ENCODE peak calls at places on chromosomes 2 and 18, in eight cellular contexts. H, M, Z, L, B, X, F and J are unnamed samples.

GRCh38 chr2:143808166-143808565 is 678.9 kb downstream of the ARHGAP15 start:
- DNase-seq in L (peak), B (no peak), F (no peak), Z (no peak), X (no peak), M (no peak), H (no peak), J (no peak)

GRCh38 chr2:168530980-168531379 is 74.9 kb downstream of the CERS6 start:
- DNase-seq in X (no peak), M (no peak), F (no peak), Z (no peak), H (no peak), B (no peak), L (peak), J (no peak)

GRCh38 chr18:50750546-50750945 is 69.3 kb downstream of the MRO start:
- DNase-seq in Z (no peak), X (no peak), B (no peak), H (no peak), F (no peak), M (no peak), L (no peak), J (no peak)

GRCh38 chr18:48199399-48199798 is 209.8 kb downstream of the ZBTB7C start:
- DNase-seq in X (no peak), L (no peak), Z (no peak), H (no peak), B (no peak), M (no peak), F (no peak), J (no peak)

GRCh38 chr18:34976899-34977786 is 64.1 kb upstream of the MAPRE2 start:
- DNase-seq in L (peak), F (peak), Z (peak), X (peak), M (no peak), H (peak), B (peak), J (peak)

GRCh38 chr2:232406556-232407310 is at the start of gene ALPG:
- DNase-seq in H (peak), M (no peak), F (peak), Z (no peak), X (peak), B (no peak), L (no peak), J (no peak)

GRCh38 chr18:31857516-31858106 is 85.3 kb downstream of the TRAPPC8 start:
- DNase-seq in Z (no peak), H (no peak), X (no peak), L (no peak), F (no peak), M (no peak), B (no peak), J (no peak)

GRCh38 chr2:65514555-65515195 is 82.3 kb upstream of the SPRED2 start:
- DNase-seq in X (no peak), F (no peak), Z (peak), H (no peak), L (peak), B (no peak), M (no peak), J (no peak)

GRCh38 chr18:43751835-43752234 is 474.5 kb upstream of the SYT4 start:
- DNase-seq in L (no peak), F (no peak), X (no peak), B (no peak), M (no peak), Z (no peak), H (no peak), J (no peak)

GRCh38 chr2:122525341-122525740 is 769.9 kb downstream of the TSN start:
- DNase-seq in H (no peak), F (no peak), B (no peak), M (no peak), Z (no peak), X (no peak), L (no peak), J (no peak)

GRCh38 chr2:225615514-225615913 is 216.0 kb downstream of the NYAP2 start:
- DNase-seq in F (no peak), H (no peak), Z (no peak), M (no peak), B (no peak), X (no peak), L (no peak), J (no peak)

GRCh38 chr2:109222825-109223471 is 93.9 kb downstream of the SH3RF3 start:
- DNase-seq in Z (no peak), X (no peak), M (no peak), F (peak), H (no peak), L (no peak), B (no peak), J (no peak)

GRCh38 chr18:9022397-9023170 is 79.9 kb upstream of the NDUFV2 start:
- DNase-seq in H (no peak), Z (no peak), B (no peak), L (no peak), F (no peak), M (no peak), X (peak), J (no peak)

GRCh38 chr18:76256897-76257500 is 238.0 kb downstream of the ZNF516 start:
- DNase-seq in M (peak), F (peak), L (peak), B (no peak), X (no peak), H (no peak), Z (no peak), J (no peak)

GRCh38 chr2:53752385-53752784 is 15.2 kb upstream of the CHAC2 start:
- DNase-seq in F (no peak), Z (no peak), B (no peak), H (no peak), X (no peak), M (no peak), L (no peak), J (no peak)

GRCh38 chr18:44708451-44709083 is 27.9 kb downstream of the SETBP1 start:
- DNase-seq in M (no peak), Z (no peak), B (no peak), L (peak), H (no peak), X (no peak), F (no peak), J (no peak)

GRCh38 chr2:152647417-152648010 is 69.7 kb downstream of the PRPF40A start:
- DNase-seq in M (peak), B (peak), L (peak), F (peak), X (no peak), H (peak), Z (no peak), J (no peak)

GRCh38 chr2:71940695-71941094 is 207.0 kb downstream of the CYP26B1 start:
- DNase-seq in Z (no peak), H (no peak), X (no peak), B (no peak), F (no peak), L (no peak), M (no peak), J (no peak)

GRCh38 chr2:59288771-59289170 is 1047.6 kb upstream of the FANCL start:
- DNase-seq in L (no peak), H (no peak), M (no peak), B (no peak), X (no peak), Z (no peak), F (no peak), J (no peak)

GRCh38 chr2:240463866-240464481 is 28.5 kb downstream of the GPC1 start:
- DNase-seq in F (no peak), M (no peak), Z (no peak), X (no peak), H (no peak), L (no peak), B (peak), J (no peak)

GRCh38 chr2:43276962-43277383 is 50.6 kb upstream of the ZFP36L2 start:
- DNase-seq in H (peak), X (no peak), F (no peak), B (no peak), Z (no peak), M (no peak), L (no peak), J (no peak)

GRCh38 chr18:48931680-48932461 is 18.9 kb downstream of the SMAD7 start:
- DNase-seq in Z (peak), H (no peak), M (no peak), F (no peak), L (no peak), X (no peak), B (no peak), J (no peak)

GRCh38 chr18:55878224-55878623 is 290.2 kb upstream of the TCF4 start:
- DNase-seq in L (peak), F (no peak), Z (no peak), X (no peak), H (no peak), M (no peak), B (no peak), J (no peak)

GRCh38 chr18:30113454-30113853 is 929.1 kb downstream of the DSC3 start:
- DNase-seq in Z (no peak), F (no peak), L (no peak), B (no peak), H (no peak), M (no peak), X (no peak), J (no peak)

GRCh38 chr2:162333968-162334367 is 10.0 kb upstream of the GCA start:
- DNase-seq in X (no peak), L (peak), Z (no peak), F (peak), M (no peak), H (no peak), B (no peak), J (no peak)
- TF ChIP-seq CTCF in X (no peak), L (peak), Z (peak), F (peak), M (peak), H (peak), B (peak), J (peak)

DNA sequence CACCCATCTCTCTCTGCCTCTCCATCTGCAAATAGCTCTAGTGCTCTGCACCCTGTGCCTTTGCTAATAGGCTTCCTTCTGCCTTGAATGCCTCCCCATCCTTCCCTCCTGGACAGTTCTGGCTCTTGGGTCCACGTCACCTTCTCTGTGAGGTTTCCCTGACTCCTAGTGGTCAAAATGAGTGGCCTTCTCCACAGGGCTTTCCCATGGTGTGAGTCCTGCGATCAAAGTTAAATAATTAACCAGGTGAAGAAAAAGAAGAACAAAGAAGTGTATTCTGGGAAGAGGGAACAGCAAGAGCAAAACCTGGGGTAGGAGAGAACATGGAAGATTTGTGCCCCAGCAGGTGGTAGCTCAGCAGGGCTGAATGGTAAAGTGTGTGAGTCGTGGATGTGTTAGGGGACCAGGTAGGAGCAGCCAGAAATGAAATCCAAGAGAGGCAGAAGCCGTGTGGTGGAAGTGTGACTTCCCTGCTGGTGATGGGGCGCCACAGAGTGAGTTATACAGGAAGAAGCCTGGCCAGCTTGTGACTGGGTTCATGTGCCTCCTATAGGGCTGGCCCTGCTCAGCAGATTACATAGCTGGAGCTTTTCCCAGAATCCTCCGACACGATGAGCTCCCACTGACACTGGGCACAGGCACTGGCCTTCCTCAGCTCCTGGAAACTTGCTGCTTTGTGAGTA is 93.8 kb upstream of the LDAH start:
- DNase-seq in X (no peak), F (peak), Z (no peak), B (no peak), M (peak), H (no peak), L (peak), J (no peak)
- TF ChIP-seq CTCF in X (no peak), F (peak), Z (no peak), B (no peak), M (peak), H (peak), L (peak), J (peak)

GRCh38 chr2:111668741-111669140 is 215.3 kb downstream of the ANAPC1 start:
- DNase-seq in H (no peak), X (no peak), Z (no peak), M (no peak), L (no peak), F (no peak), B (no peak), J (no peak)

GRCh38 chr2:111668274-111668616 is 215.7 kb downstream of the ANAPC1 start:
- DNase-seq in M (no peak), Z (no peak), F (no peak), L (no peak), H (no peak), B (no peak), X (no peak), J (no peak)

GRCh38 chr2:111667001-111667400 is 217.0 kb downstream of the ANAPC1 start:
- DNase-seq in F (no peak), B (no peak), H (no peak), X (no peak), L (no peak), M (no peak), Z (no peak), J (no peak)

GRCh38 chr2:111666160-111666559 is 217.8 kb downstream of the ANAPC1 start:
- DNase-seq in Z (no peak), X (no peak), B (no peak), M (no peak), L (no peak), F (no peak), H (no peak), J (no peak)

GRCh38 chr2:111667542-111668273 is 216.3 kb downstream of the ANAPC1 start:
- DNase-seq in M (no peak), L (peak), B (no peak), F (peak), X (no peak), H (no peak), Z (no peak), J (no peak)
- TF ChIP-seq CTCF in M (peak), L (peak), B (peak), F (no peak), X (peak), H (peak), Z (no peak), J (no peak)

GRCh38 chr2:63614448-63614968 is 25.7 kb downstream of the MDH1 start:
- DNase-seq in X (no peak), H (no peak), F (peak), Z (no peak), M (peak), L (peak), B (no peak), J (no peak)

GRCh38 chr2:63622751-63623150 is 34.0 kb downstream of the MDH1 start:
- DNase-seq in H (no peak), Z (no peak), F (no peak), M (no peak), X (peak), L (no peak), B (no peak), J (no peak)

GRCh38 chr2:63614983-63615945 is 26.5 kb downstream of the MDH1 start:
- DNase-seq in F (peak), H (no peak), M (peak), X (no peak), B (no peak), L (peak), Z (no peak), J (no peak)

GRCh38 chr2:63617360-63617759 is 28.6 kb downstream of the MDH1 start:
- DNase-seq in L (no peak), X (no peak), B (no peak), F (no peak), H (no peak), M (no peak), Z (no peak), J (no peak)

DNA sequence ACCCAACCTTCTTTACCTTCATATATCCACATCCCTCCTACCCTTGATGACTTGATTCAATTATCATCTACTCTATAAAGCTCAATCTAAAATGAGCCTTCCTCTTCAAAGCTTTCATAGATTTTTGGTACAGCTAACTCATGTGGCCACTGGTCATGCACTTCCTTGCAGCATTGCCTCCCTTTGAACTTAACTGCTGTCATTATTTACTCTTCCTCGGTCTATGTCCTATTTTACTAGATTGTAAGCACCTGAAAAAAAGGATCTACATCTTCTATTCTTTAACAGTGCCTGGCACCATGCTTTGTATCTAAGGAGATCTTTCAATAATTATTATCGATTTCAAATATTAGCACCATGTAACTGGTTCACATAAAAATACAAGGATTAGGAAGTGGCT is 30.6 kb downstream of the MDH1 start:
- DNase-seq in X (no peak), Z (no peak), L (no peak), M (no peak), F (no peak), B (no peak), H (no peak), J (no peak)
- TF ChIP-seq CTCF in X (no peak), Z (no peak), L (no peak), M (no peak), F (no peak), B (no peak), H (no peak), J (no peak)

DNA sequence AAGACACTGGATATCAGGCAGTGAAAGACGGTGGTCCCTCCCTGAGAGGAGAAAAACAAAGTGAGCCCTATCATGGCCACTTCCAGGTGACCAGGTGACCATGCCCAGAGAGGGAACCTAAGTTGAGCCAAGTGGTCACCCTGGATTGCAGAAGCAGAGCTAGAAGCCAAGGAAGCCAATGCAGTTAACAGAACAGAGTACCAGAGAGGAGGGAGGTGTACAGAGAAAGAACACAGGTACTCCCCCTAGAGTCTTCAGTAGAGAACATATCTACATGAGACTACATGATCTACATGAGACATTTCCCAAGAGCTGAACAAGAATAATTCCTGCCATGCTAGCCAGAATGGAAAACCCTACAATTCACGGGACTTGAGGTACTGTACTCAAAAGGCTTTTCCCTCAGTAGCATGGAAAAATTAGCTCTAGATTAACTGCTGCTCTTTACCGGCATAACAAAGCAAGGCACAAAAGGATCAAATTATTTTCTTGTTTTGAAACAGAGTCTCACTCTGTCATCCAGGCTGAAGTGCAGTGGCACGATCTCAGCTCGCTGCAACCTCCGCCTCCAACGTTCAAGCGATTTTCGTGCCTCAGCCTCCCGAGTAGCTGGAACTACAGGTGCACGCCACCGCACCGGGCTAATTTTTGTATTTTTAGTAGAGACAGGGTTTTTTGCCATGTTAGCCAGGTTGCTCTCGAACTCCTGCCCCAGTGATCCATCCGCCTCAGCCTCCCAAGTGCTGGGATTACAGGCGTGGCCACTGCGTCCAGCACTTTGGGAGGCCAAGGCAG is 23.5 kb downstream of the ROCK2 start:
- DNase-seq in X (no peak), M (no peak), L (no peak), Z (no peak), H (no peak), B (no peak), F (peak), J (no peak)
- TF ChIP-seq CTCF in X (no peak), M (no peak), L (peak), Z (no peak), H (no peak), B (no peak), F (peak), J (peak)

GRCh38 chr18:54052259-54052658 is 172.2 kb downstream of the MBD2 start:
- DNase-seq in Z (no peak), L (no peak), F (no peak), B (no peak), M (no peak), X (no peak), H (no peak), J (no peak)
- TF ChIP-seq CTCF in Z (no peak), L (no peak), F (no peak), B (no peak), M (no peak), X (no peak), H (no peak), J (no peak)